ENCODE peak calls at places on chromosomes 2 and 18, in six cellular contexts. One of them, this sample, is unnamed.

GRCh38 chr2:178419123-178419522 is 31.9 kb downstream of the PRKRA start:
- DNase-seq in GM20000: no peak
- DNase-seq in AG10803: no peak
- DNase-seq in IMR-90: peak; percentile 61
- DNase-seq in glutamatergic neuron: no peak
- DNase-seq in HFFc6: peak; percentile 29
- DNase-seq in this sample: no peak

GRCh38 chr2:237995036-237995435 is 28.2 kb downstream of the UBE2F start:
- DNase-seq in GM20000: no peak
- DNase-seq in AG10803: no peak
- DNase-seq in IMR-90: no peak
- DNase-seq in glutamatergic neuron: no peak
- DNase-seq in HFFc6: no peak
- DNase-seq in this sample: no peak

GRCh38 chr2:240322231-240322955 is 113.1 kb upstream of the GPC1 start:
- DNase-seq in GM20000: no peak
- DNase-seq in AG10803: peak; percentile 29
- DNase-seq in IMR-90: peak; percentile 55
- DNase-seq in glutamatergic neuron: no peak
- DNase-seq in HFFc6: no peak
- DNase-seq in this sample: no peak

GRCh38 chr2:111685342-111685741 is 198.7 kb downstream of the ANAPC1 start:
- DNase-seq in GM20000: no peak
- DNase-seq in AG10803: peak; percentile 46
- DNase-seq in IMR-90: no peak
- DNase-seq in glutamatergic neuron: no peak
- DNase-seq in HFFc6: no peak
- DNase-seq in this sample: no peak

GRCh38 chr18:10923671-10924070 is 225.7 kb downstream of the PIEZO2 start:
- DNase-seq in GM20000: no peak
- DNase-seq in AG10803: peak; percentile 16
- DNase-seq in IMR-90: peak; percentile 42
- DNase-seq in glutamatergic neuron: no peak
- DNase-seq in HFFc6: no peak
- DNase-seq in this sample: no peak

GRCh38 chr18:7637269-7637668 is 70.2 kb downstream of the PTPRM start:
- DNase-seq in GM20000: no peak
- DNase-seq in AG10803: no peak
- DNase-seq in IMR-90: peak; percentile 18
- DNase-seq in glutamatergic neuron: no peak
- DNase-seq in HFFc6: no peak
- DNase-seq in this sample: no peak

GRCh38 chr2:17545680-17546613 is 5.5 kb downstream of the VSNL1 start:
- DNase-seq in GM20000: no peak
- DNase-seq in AG10803: no peak
- DNase-seq in IMR-90: no peak
- DNase-seq in glutamatergic neuron: no peak
- DNase-seq in HFFc6: no peak
- DNase-seq in this sample: no peak

GRCh38 chr2:11286323-11286722 is 58.1 kb downstream of the ROCK2 start:
- DNase-seq in GM20000: no peak
- DNase-seq in AG10803: no peak
- DNase-seq in IMR-90: no peak
- DNase-seq in glutamatergic neuron: no peak
- DNase-seq in HFFc6: no peak
- DNase-seq in this sample: no peak

GRCh38 chr2:76599732-76600368 is 889.1 kb upstream of the GCFC2 start:
- DNase-seq in GM20000: peak; percentile 59
- DNase-seq in AG10803: peak; percentile 49
- DNase-seq in IMR-90: peak; percentile 67
- DNase-seq in glutamatergic neuron: peak; percentile 44
- DNase-seq in HFFc6: peak; percentile 34
- DNase-seq in this sample: peak; percentile 57

GRCh38 chr18:55517055-55517454 is 70.9 kb downstream of the TCF4 start:
- DNase-seq in GM20000: no peak
- DNase-seq in AG10803: no peak
- DNase-seq in IMR-90: no peak
- DNase-seq in glutamatergic neuron: no peak
- DNase-seq in HFFc6: no peak
- DNase-seq in this sample: no peak

GRCh38 chr2:97891611-97892010 is 104.1 kb downstream of the TMEM131 start:
- DNase-seq in GM20000: no peak
- DNase-seq in AG10803: no peak
- DNase-seq in IMR-90: no peak
- DNase-seq in glutamatergic neuron: no peak
- DNase-seq in HFFc6: no peak
- DNase-seq in this sample: no peak

GRCh38 chr18:73669299-73669698 is 478.3 kb downstream of the FBXO15 start:
- DNase-seq in GM20000: no peak
- DNase-seq in AG10803: peak; percentile 39
- DNase-seq in IMR-90: peak; percentile 86
- DNase-seq in glutamatergic neuron: no peak
- DNase-seq in HFFc6: no peak
- DNase-seq in this sample: no peak

GRCh38 chr2:36564377-36564930 is 33.5 kb downstream of the FEZ2 start:
- DNase-seq in GM20000: no peak
- DNase-seq in AG10803: no peak
- DNase-seq in IMR-90: no peak
- DNase-seq in glutamatergic neuron: no peak
- DNase-seq in HFFc6: no peak
- DNase-seq in this sample: no peak

GRCh38 chr2:240438810-240439697 is 3.6 kb downstream of the GPC1 start:
- DNase-seq in GM20000: no peak
- DNase-seq in AG10803: no peak
- DNase-seq in IMR-90: no peak
- DNase-seq in glutamatergic neuron: no peak
- DNase-seq in HFFc6: no peak
- DNase-seq in this sample: no peak

GRCh38 chr2:183292028-183292427 is 167.8 kb downstream of the NUP35 start:
- DNase-seq in GM20000: no peak
- DNase-seq in AG10803: no peak
- DNase-seq in IMR-90: no peak
- DNase-seq in glutamatergic neuron: no peak
- DNase-seq in HFFc6: no peak
- DNase-seq in this sample: no peak

GRCh38 chr2:156896294-156896693 is 361.2 kb upstream of the GALNT5 start:
- DNase-seq in GM20000: peak; percentile 22
- DNase-seq in AG10803: peak; percentile 29
- DNase-seq in IMR-90: peak; percentile 73
- DNase-seq in glutamatergic neuron: no peak
- DNase-seq in HFFc6: peak; percentile 46
- DNase-seq in this sample: no peak

GRCh38 chr2:174963437-174964400 is 41.5 kb downstream of the CHN1 start:
- DNase-seq in GM20000: no peak
- DNase-seq in AG10803: no peak
- DNase-seq in IMR-90: no peak
- DNase-seq in glutamatergic neuron: no peak
- DNase-seq in HFFc6: no peak
- DNase-seq in this sample: no peak

GRCh38 chr2:56183643-56184499 is at the start of gene CCDC85A:
- DNase-seq in GM20000: peak; percentile 91
- DNase-seq in AG10803: peak; percentile 83
- DNase-seq in IMR-90: peak; percentile 55
- DNase-seq in glutamatergic neuron: peak; percentile 95
- DNase-seq in HFFc6: peak; percentile 81
- DNase-seq in this sample: peak; percentile 95

GRCh38 chr2:176129013-176129796 is at the start of gene HOXD8:
- DNase-seq in GM20000: no peak
- DNase-seq in AG10803: peak; percentile 96
- DNase-seq in IMR-90: peak; percentile 9
- DNase-seq in glutamatergic neuron: peak; percentile 75
- DNase-seq in HFFc6: peak; percentile 56
- DNase-seq in this sample: peak; percentile 80

GRCh38 chr18:42131044-42131939 is 176.3 kb downstream of the PIK3C3 start:
- DNase-seq in GM20000: no peak
- DNase-seq in AG10803: no peak
- DNase-seq in IMR-90: no peak
- DNase-seq in glutamatergic neuron: no peak
- DNase-seq in HFFc6: no peak
- DNase-seq in this sample: peak; percentile 50

GRCh38 chr2:189874571-189875320 is 90.5 kb downstream of the PMS1 start:
- DNase-seq in GM20000: no peak
- DNase-seq in AG10803: no peak
- DNase-seq in IMR-90: no peak
- DNase-seq in glutamatergic neuron: no peak
- DNase-seq in HFFc6: no peak
- DNase-seq in this sample: no peak

GRCh38 chr2:191664823-191665222 is 13.1 kb upstream of the NABP1 start:
- DNase-seq in GM20000: no peak
- DNase-seq in AG10803: no peak
- DNase-seq in IMR-90: no peak
- DNase-seq in glutamatergic neuron: no peak
- DNase-seq in HFFc6: no peak
- DNase-seq in this sample: no peak

GRCh38 chr2:5520352-5520996 is 171.7 kb upstream of the SOX11 start:
- DNase-seq in GM20000: no peak
- DNase-seq in AG10803: no peak
- DNase-seq in IMR-90: peak; percentile 4
- DNase-seq in glutamatergic neuron: peak; percentile 65
- DNase-seq in HFFc6: no peak
- DNase-seq in this sample: peak; percentile 30

GRCh38 chr2:227038550-227039189 is 125.3 kb downstream of the COL4A4 start:
- DNase-seq in GM20000: no peak
- DNase-seq in AG10803: no peak
- DNase-seq in IMR-90: no peak
- DNase-seq in glutamatergic neuron: no peak
- DNase-seq in HFFc6: no peak
- DNase-seq in this sample: no peak

GRCh38 chr18:26008096-26008495 is 82.3 kb downstream of the SS18 start:
- DNase-seq in GM20000: no peak
- DNase-seq in AG10803: no peak
- DNase-seq in IMR-90: no peak
- DNase-seq in glutamatergic neuron: no peak
- DNase-seq in HFFc6: no peak
- DNase-seq in this sample: no peak

GRCh38 chr2:30282721-30283120 is 51.4 kb downstream of the LBH start:
- DNase-seq in GM20000: no peak
- DNase-seq in AG10803: no peak
- DNase-seq in IMR-90: no peak
- DNase-seq in glutamatergic neuron: no peak
- DNase-seq in HFFc6: no peak
- DNase-seq in this sample: no peak

GRCh38 chr18:32470713-32471633 is at the start of gene GAREM1:
- DNase-seq in GM20000: peak; percentile 94
- DNase-seq in AG10803: peak; percentile 95
- DNase-seq in IMR-90: peak; percentile 98
- DNase-seq in glutamatergic neuron: peak; percentile 95
- DNase-seq in HFFc6: peak; percentile 94
- DNase-seq in this sample: peak; percentile 93

GRCh38 chr18:32468147-32468845 is 2.4 kb downstream of the GAREM1 start:
- DNase-seq in GM20000: no peak
- DNase-seq in AG10803: no peak
- DNase-seq in IMR-90: no peak
- DNase-seq in glutamatergic neuron: no peak
- DNase-seq in HFFc6: no peak
- DNase-seq in this sample: no peak

GRCh38 chr18:32470136-32470712 is 458 bp downstream of the GAREM1 start:
- DNase-seq in GM20000: peak; percentile 49
- DNase-seq in AG10803: peak; percentile 16
- DNase-seq in IMR-90: peak; percentile 17
- DNase-seq in glutamatergic neuron: peak; percentile 62
- DNase-seq in HFFc6: no peak
- DNase-seq in this sample: peak; percentile 64

GRCh38 chr18:32469691-32470131 is 971 bp downstream of the GAREM1 start:
- DNase-seq in GM20000: no peak
- DNase-seq in AG10803: peak; percentile 4
- DNase-seq in IMR-90: peak; percentile 10
- DNase-seq in glutamatergic neuron: no peak
- DNase-seq in HFFc6: no peak
- DNase-seq in this sample: no peak

GRCh38 chr18:32469190-32469611 is 1.5 kb downstream of the GAREM1 start:
- DNase-seq in GM20000: peak; percentile 26
- DNase-seq in AG10803: peak; percentile 5
- DNase-seq in IMR-90: peak; percentile 36
- DNase-seq in glutamatergic neuron: peak; percentile 32
- DNase-seq in HFFc6: peak; percentile 2
- DNase-seq in this sample: peak; percentile 33
- TF ChIP-seq CTCF in GM20000: no peak
- TF ChIP-seq CTCF in AG10803: no peak
- TF ChIP-seq CTCF in IMR-90: no peak
- TF ChIP-seq CTCF in glutamatergic neuron: no peak
- TF ChIP-seq CTCF in HFFc6: peak; percentile 9
- TF ChIP-seq CTCF in this sample: peak; percentile 8

GRCh38 chr2:127185093-127185492 is 35.0 kb downstream of the CYP27C1 start:
- DNase-seq in GM20000: no peak
- DNase-seq in AG10803: no peak
- DNase-seq in IMR-90: no peak
- DNase-seq in glutamatergic neuron: no peak
- DNase-seq in HFFc6: no peak
- DNase-seq in this sample: no peak
- TF ChIP-seq CTCF in GM20000: peak; percentile 6
- TF ChIP-seq CTCF in AG10803: no peak
- TF ChIP-seq CTCF in IMR-90: no peak
- TF ChIP-seq CTCF in glutamatergic neuron: no peak
- TF ChIP-seq CTCF in HFFc6: peak; percentile 40
- TF ChIP-seq CTCF in this sample: no peak

GRCh38 chr18:48131042-48131441 is 200.6 kb upstream of the SMAD2 start:
- DNase-seq in GM20000: no peak
- DNase-seq in AG10803: no peak
- DNase-seq in IMR-90: no peak
- DNase-seq in glutamatergic neuron: no peak
- DNase-seq in HFFc6: no peak
- DNase-seq in this sample: no peak
- TF ChIP-seq CTCF in GM20000: no peak
- TF ChIP-seq CTCF in AG10803: no peak
- TF ChIP-seq CTCF in IMR-90: no peak
- TF ChIP-seq CTCF in glutamatergic neuron: no peak
- TF ChIP-seq CTCF in HFFc6: no peak
- TF ChIP-seq CTCF in this sample: no peak

DNA sequence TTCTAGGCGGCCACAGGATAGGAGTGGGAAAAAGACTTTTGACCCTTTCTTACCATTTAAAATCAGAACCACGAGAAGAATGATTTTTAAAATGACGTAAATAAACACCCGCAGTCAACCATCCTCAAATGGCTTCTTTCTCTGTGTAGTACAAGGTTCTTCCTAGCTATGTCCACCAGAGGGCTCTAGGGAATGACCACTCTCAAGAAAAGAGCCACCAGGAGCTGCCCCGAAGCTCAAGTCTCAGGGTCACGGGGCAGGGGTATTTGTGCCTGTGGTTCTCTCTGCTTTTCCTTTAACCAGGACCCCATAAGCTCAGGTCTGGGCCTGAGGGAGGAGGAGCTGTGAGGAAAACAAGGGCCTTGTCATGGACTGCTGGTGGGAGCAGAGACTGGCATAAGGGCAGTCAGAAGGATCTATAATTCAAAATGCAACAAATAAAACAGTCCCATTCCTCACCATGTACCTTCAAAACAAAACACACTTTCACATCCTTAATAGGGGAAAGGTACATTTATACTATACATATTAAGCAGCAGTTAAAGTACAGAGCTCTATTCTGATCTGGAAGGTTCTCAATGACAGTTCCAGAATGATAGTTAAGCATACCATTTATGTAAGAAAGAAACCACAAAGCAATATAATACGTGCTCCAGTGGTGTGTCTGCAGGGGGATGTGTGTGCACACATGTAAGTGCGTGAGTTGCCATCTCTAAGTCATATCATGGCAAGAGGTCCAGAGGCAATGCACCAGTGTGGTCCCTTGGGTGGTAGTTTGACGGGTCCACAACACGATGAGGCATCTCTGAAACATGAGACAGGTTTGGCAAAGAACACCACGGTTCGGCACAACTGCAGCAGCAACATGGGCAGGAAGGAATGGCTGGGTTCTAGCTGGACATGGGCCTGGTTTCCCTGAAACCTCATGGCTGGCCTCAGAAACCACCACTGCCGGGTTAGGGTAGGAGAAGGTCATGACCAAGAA is 18.6 kb downstream of the LYPD1 start:
- DNase-seq in GM20000: peak; percentile 35
- DNase-seq in AG10803: peak; percentile 66
- DNase-seq in IMR-90: peak; percentile 71
- DNase-seq in glutamatergic neuron: no peak
- DNase-seq in HFFc6: peak; percentile 51
- DNase-seq in this sample: peak; percentile 42
- TF ChIP-seq CTCF in GM20000: peak; percentile 23
- TF ChIP-seq CTCF in AG10803: peak; percentile 93
- TF ChIP-seq CTCF in IMR-90: peak; percentile 71
- TF ChIP-seq CTCF in glutamatergic neuron: peak; percentile 56
- TF ChIP-seq CTCF in HFFc6: peak; percentile 90
- TF ChIP-seq CTCF in this sample: peak; percentile 68

This sample was measured in nephron progenitor cell.